ENCODE peak calls at places on chromosomes 16 and 17, in six cellular contexts. O, W, M, C, T and Y are unnamed samples.

GRCh38 chr16:8850279-8850885 is 18.4 kb downstream of the CARHSP1 start:
- DNase-seq in C (peak; percentile 60), O (no peak), W (no peak), T (peak; percentile 78), M (no peak), Y (peak; percentile 38)

GRCh38 chr17:50255766-50256480 is 18.3 kb upstream of the TMEM92 start:
- DNase-seq in O (no peak), W (no peak), C (no peak), M (no peak), T (peak; percentile 4), Y (no peak)

GRCh38 chr17:81867952-81868673 is 3.0 kb downstream of the ARHGDIA start:
- DNase-seq in M (no peak), O (no peak), T (no peak), C (no peak), W (no peak), Y (no peak)

GRCh38 chr16:11325404-11326083 is 19.7 kb upstream of the RMI2 start:
- DNase-seq in O (peak; percentile 78), T (no peak), M (no peak), C (no peak), W (no peak), Y (no peak)

GRCh38 chr16:70696952-70697600 is 11.2 kb upstream of the MTSS2 start:
- DNase-seq in C (no peak), W (no peak), O (no peak), T (no peak), M (no peak), Y (no peak)

GRCh38 chr17:1939979-1940809 is 84.9 kb downstream of the RTN4RL1 start:
- DNase-seq in C (no peak), O (no peak), M (no peak), T (no peak), W (no peak), Y (peak; percentile 52)

GRCh38 chr16:57843400-57843799 is 41.1 kb upstream of the KIFC3 start:
- DNase-seq in O (no peak), T (no peak), C (no peak), M (no peak), W (no peak), Y (no peak)

GRCh38 chr17:38748329-38749221 is at the start of gene PCGF2:
- DNase-seq in W (peak; percentile 94), T (peak; percentile 79), C (peak; percentile 96), O (peak; percentile 74), M (peak; percentile 47), Y (peak; percentile 85)

GRCh38 chr16:63776034-63776433 is 1345.8 kb downstream of the CDH11 start:
- DNase-seq in O (no peak), W (no peak), M (no peak), T (no peak), C (no peak), Y (no peak)

GRCh38 chr17:27756467-27757371 is 43.6 kb downstream of the NOS2 start:
- DNase-seq in C (no peak), W (peak; percentile 57), M (no peak), T (peak; percentile 39), O (peak; percentile 73), Y (peak; percentile 31)

GRCh38 chr17:46822388-46822921 is 4.0 kb upstream of the WNT3 start:
- DNase-seq in T (no peak), C (no peak), O (peak; percentile 24), W (no peak), M (no peak), Y (no peak)

GRCh38 chr17:77892031-77892430 is 66.5 kb upstream of the TNRC6C start:
- DNase-seq in O (no peak), M (no peak), C (no peak), W (no peak), T (no peak), Y (no peak)

GRCh38 chr17:80861892-80862291 is 129.7 kb upstream of the CHMP6 start:
- DNase-seq in M (no peak), W (peak; percentile 87), T (peak; percentile 70), C (no peak), O (no peak), Y (no peak)

GRCh38 chr17:54007855-54008254 is 185.1 kb downstream of the KIF2B start:
- DNase-seq in T (no peak), O (no peak), W (no peak), M (no peak), C (no peak), Y (no peak)

GRCh38 chr17:82889496-82890338 is 49.9 kb upstream of the ZNF750 start:
- DNase-seq in M (no peak), T (no peak), C (no peak), O (no peak), W (no peak), Y (no peak)

GRCh38 chr17:70208825-70209555 is 39.7 kb downstream of the KCNJ2 start:
- DNase-seq in O (peak; percentile 22), M (no peak), T (no peak), C (no peak), W (no peak), Y (no peak)